ENCODE peak calls at places on chromosomes 6 and 20, in eight cellular contexts. D is Peyer's patch, A is endodermal cell, L is uterus, O is endothelial cell of umbilical vein, X is lung, C is A673, I is astrocyte. N is an unnamed sample. For H3K27me3, the result is how much of the 10 kb centered on the place peaks cover.

GRCh38 chr6:19415605-19416326 is 421.4 kb upstream of the ID4 start:
- DNase-seq in I (peak), A (no peak), L (no peak), D (no peak), X (no peak), C (no peak), O (no peak), N (peak)

GRCh38 chr6:109580519-109580918 is 97.5 kb upstream of the ZBTB24 start:
- DNase-seq in O (peak), A (peak), L (no peak), D (no peak), C (peak), X (no peak), I (peak), N (no peak)

GRCh38 chr6:47061631-47062300 is 19.6 kb upstream of the ADGRF1 start:
- DNase-seq in L (no peak), A (no peak), I (peak), D (no peak), O (peak), C (no peak), X (peak), N (no peak)

GRCh38 chr6:73234732-73235131 is 9.4 kb upstream of the KHDC1L start:
- DNase-seq in D (no peak), A (no peak), C (no peak), O (no peak), L (no peak), I (peak), X (no peak), N (peak)

GRCh38 chr6:26249959-26250805 is 114.8 kb upstream of the BTN3A2 start:
- DNase-seq in O (peak), A (peak), I (peak), D (peak), L (no peak), C (peak), X (no peak), N (peak)

GRCh38 chr6:90284236-90284744 is 12.4 kb downstream of the BACH2 start:
- DNase-seq in L (peak), I (peak), C (peak), O (peak), D (no peak), X (no peak), A (peak), N (peak)

GRCh38 chr6:98747960-98748359 is 86.4 kb upstream of the POU3F2 start:
- DNase-seq in A (no peak), D (no peak), O (no peak), C (peak), I (peak), X (no peak), L (no peak), N (no peak)

GRCh38 chr6:119497988-119498727 is 148.6 kb upstream of the MAN1A1 start:
- DNase-seq in I (no peak), O (no peak), D (no peak), A (no peak), X (no peak), C (no peak), L (no peak), N (no peak)

GRCh38 chr6:150004101-150004782 is 21.1 kb downstream of the RAET1L start:
- DNase-seq in L (no peak), A (no peak), O (no peak), X (no peak), D (peak), C (no peak), I (no peak), N (no peak)

GRCh38 chr6:38155144-38155543 is 335.6 kb downstream of the ZFAND3 start:
- DNase-seq in C (no peak), A (no peak), D (no peak), X (no peak), I (no peak), L (no peak), O (peak), N (no peak)

GRCh38 chr6:116543149-116543548 is 2.3 kb downstream of the TRAPPC3L start:
- DNase-seq in I (no peak), X (no peak), C (no peak), A (no peak), L (no peak), O (no peak), D (no peak), N (peak)

GRCh38 chr20:9066196-9066595 is 2.7 kb upstream of the PLCB4 start:
- DNase-seq in C (no peak), X (no peak), L (no peak), I (no peak), A (no peak), O (no peak), D (no peak), N (peak)

GRCh38 chr6:33420493-33421343 is 853 bp downstream of the SYNGAP1 start:
- DNase-seq in I (no peak), C (peak), L (no peak), O (no peak), X (no peak), A (no peak), D (no peak), N (no peak)

GRCh38 chr6:109531446-109531845 is 48.4 kb upstream of the ZBTB24 start:
- DNase-seq in L (no peak), X (no peak), O (no peak), I (no peak), D (no peak), C (no peak), A (no peak), N (no peak)

GRCh38 chr6:106788761-106789160 is 159.4 kb downstream of the QRSL1 start:
- DNase-seq in C (no peak), L (no peak), A (no peak), X (no peak), I (no peak), O (no peak), D (no peak), N (no peak)

GRCh38 chr6:74479960-74480359 is 725.9 kb downstream of the COL12A1 start:
- DNase-seq in X (no peak), L (no peak), O (no peak), I (no peak), C (no peak), D (no peak), A (no peak), N (no peak)

GRCh38 chr6:111625099-111625416 is 19.4 kb upstream of the TRAF3IP2 start:
- DNase-seq in O (no peak), D (no peak), L (no peak), X (no peak), I (no peak), A (no peak), C (no peak), N (no peak)

GRCh38 chr6:56570434-56571359 is 72.0 kb downstream of the DST start:
- DNase-seq in L (no peak), I (peak), X (no peak), D (no peak), A (no peak), C (peak), O (peak), N (peak)

GRCh38 chr6:116382587-116382986 is 11.8 kb downstream of the DSE start:
- DNase-seq in A (no peak), C (no peak), D (no peak), O (no peak), X (no peak), L (no peak), I (peak), N (no peak)

GRCh38 chr6:36542041-36542440 is 5.2 kb downstream of the STK38 start:
- DNase-seq in O (no peak), D (no peak), I (no peak), L (no peak), A (no peak), C (no peak), X (no peak), N (no peak)

GRCh38 chr6:15534970-15535369 is 127.9 kb downstream of the DTNBP1 start:
- DNase-seq in I (no peak), A (no peak), O (no peak), C (no peak), L (no peak), D (no peak), X (peak), N (no peak)

GRCh38 chr6:46486186-46486585 is 5.1 kb downstream of the RCAN2 start:
- DNase-seq in X (no peak), A (no peak), D (no peak), C (no peak), O (peak), I (no peak), L (no peak), N (no peak)

GRCh38 chr6:111406200-111406711 is 76.8 kb downstream of the REV3L start:
- DNase-seq in I (no peak), D (peak), O (no peak), L (no peak), A (no peak), X (no peak), C (no peak), N (no peak)

GRCh38 chr6:144912474-144912873 is 627.3 kb downstream of the UTRN start:
- DNase-seq in X (no peak), C (peak), L (no peak), A (no peak), O (peak), I (peak), D (no peak), N (peak)

GRCh38 chr20:1423625-1424106 is 30.8 kb upstream of the FKBP1A start:
- DNase-seq in O (peak), A (peak), L (no peak), C (peak), X (peak), D (no peak), I (peak), N (no peak)

GRCh38 chr6:14986370-14986769 is 259.5 kb upstream of the JARID2 start:
- DNase-seq in I (no peak), C (no peak), X (no peak), O (no peak), A (no peak), D (no peak), L (no peak), N (no peak)

GRCh38 chr20:58897493-58897892 is 45.0 kb downstream of the GNAS start:
- DNase-seq in I (no peak), C (no peak), A (no peak), O (no peak), D (no peak), L (no peak), X (no peak), N (no peak)

GRCh38 chr20:37763105-37763504 is 69.3 kb downstream of the CTNNBL1 start:
- DNase-seq in I (no peak), O (no peak), A (no peak), X (no peak), C (no peak), D (no peak), L (no peak), N (no peak)

GRCh38 chr6:2102316-2102883 is 143.0 kb downstream of the GMDS start:
- DNase-seq in D (no peak), I (no peak), C (peak), L (no peak), A (no peak), O (peak), X (no peak), N (no peak)

GRCh38 chr6:167951781-167952511 is 45.5 kb upstream of the KIF25 start:
- DNase-seq in X (no peak), L (no peak), C (no peak), D (no peak), I (no peak), A (no peak), O (no peak), N (peak)

GRCh38 chr20:6708010-6708409 is 59.5 kb upstream of the BMP2 start:
- DNase-seq in D (no peak), A (peak), X (peak), C (no peak), I (peak), L (no peak), O (peak), N (peak)

GRCh38 chr6:88815491-88815890 is 147.9 kb downstream of the RNGTT start:
- DNase-seq in A (no peak), X (no peak), O (peak), L (no peak), C (peak), D (no peak), I (no peak), N (no peak)

GRCh38 chr6:69416739-69417138 is 380.1 kb downstream of the LMBRD1 start:
- DNase-seq in A (no peak), D (no peak), X (no peak), O (no peak), L (no peak), I (peak), C (peak), N (no peak)

GRCh38 chr20:22531056-22531615 is 53.2 kb downstream of the FOXA2 start:
- DNase-seq in D (no peak), I (no peak), A (no peak), X (no peak), C (no peak), L (no peak), O (no peak), N (no peak)

GRCh38 chr6:15090145-15090579 is 155.7 kb upstream of the JARID2 start:
- DNase-seq in L (peak), C (no peak), D (no peak), A (no peak), O (no peak), I (no peak), X (no peak), N (peak)

GRCh38 chr6:28656715-28657114 is 131.0 kb downstream of the GPX5 start:
- DNase-seq in L (no peak), X (no peak), C (no peak), A (no peak), O (no peak), D (no peak), I (no peak), N (no peak)
- TF ChIP-seq CTCF in L (no peak), X (no peak), C (no peak), A (no peak), O (no peak), D (no peak), I (no peak), N (no peak)

DNA sequence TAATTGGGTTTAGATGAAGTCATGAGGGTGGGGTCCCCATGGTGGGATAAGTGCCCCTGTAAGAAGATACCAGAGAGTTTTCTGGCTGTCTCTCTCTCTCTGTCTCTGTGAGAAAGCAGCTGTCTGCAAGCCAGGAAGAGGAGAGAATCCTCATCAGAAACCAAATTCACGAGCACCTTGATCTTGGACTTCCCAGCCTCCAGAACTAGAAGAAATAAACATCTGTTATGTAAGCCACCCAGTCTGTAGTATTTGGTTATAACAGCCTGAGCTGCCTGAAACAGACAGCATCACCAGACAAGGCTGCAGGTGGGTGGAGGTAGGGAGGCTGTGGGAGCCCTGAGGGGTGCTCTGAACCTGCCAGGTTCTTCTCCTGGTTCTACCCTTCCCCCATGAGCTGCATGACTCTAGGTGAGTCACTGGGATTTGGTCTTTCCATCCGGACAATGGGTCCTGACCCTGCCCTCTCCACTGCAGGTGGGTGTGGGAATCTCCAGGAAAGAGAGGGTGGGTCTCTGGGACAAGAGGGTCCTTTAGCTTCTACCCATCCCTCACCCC is 34.3 kb upstream of the VEGFA start:
- DNase-seq in A (peak), O (no peak), D (no peak), X (no peak), C (no peak), L (no peak), I (no peak), N (peak)
- H3K27me3 ChIP-seq in A (under half), O (under half), D (under half), X (under half), C (under half), L (under half), I (under half), N (under half)

GRCh38 chr6:156901309-156902019 is 124.3 kb downstream of the ARID1B start:
- DNase-seq in A (no peak), L (no peak), C (no peak), D (no peak), I (no peak), O (peak), X (no peak), N (no peak)
- H3K27ac ChIP-seq in A (no peak), L (no peak), C (no peak), D (no peak), I (no peak), O (no peak), X (no peak), N (no peak)

GRCh38 chr20:51217347-51218045 is 194.6 kb upstream of the KCNG1 start:
- DNase-seq in X (no peak), I (no peak), O (no peak), C (no peak), A (no peak), D (no peak), L (no peak), N (no peak)

GRCh38 chr20:51219544-51219943 is 196.6 kb upstream of the KCNG1 start:
- DNase-seq in A (no peak), O (no peak), L (no peak), C (no peak), X (no peak), D (no peak), I (no peak), N (no peak)

GRCh38 chr20:51221791-51222408 is 199.0 kb upstream of the KCNG1 start:
- DNase-seq in A (peak), I (no peak), L (no peak), O (peak), X (peak), C (peak), D (no peak), N (peak)

GRCh38 chr20:51221103-51221502 is 198.2 kb upstream of the KCNG1 start:
- DNase-seq in A (no peak), X (no peak), C (no peak), O (no peak), I (no peak), L (no peak), D (no peak), N (no peak)

DNA sequence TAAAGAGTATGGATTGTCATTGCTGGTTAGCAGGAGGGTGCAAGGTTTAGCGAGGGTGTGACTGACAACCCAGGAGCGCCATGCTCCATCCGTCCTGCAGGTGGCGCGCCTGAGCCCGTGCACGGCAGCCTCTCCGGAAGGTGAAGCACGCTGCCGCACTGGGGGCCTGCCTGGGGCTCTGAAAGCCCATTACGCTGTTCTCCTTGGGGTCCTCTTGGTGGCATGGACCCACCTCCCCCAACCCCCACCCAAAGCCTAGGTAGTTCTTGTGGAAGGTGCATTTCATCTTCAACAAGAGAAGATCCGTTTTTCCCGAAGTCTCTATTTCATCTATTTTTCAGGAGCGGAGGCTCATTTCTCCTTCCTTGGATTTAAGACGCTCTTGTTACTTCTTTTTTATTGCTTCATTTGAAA is 197.4 kb upstream of the KCNG1 start:
- DNase-seq in X (no peak), A (peak), D (no peak), I (no peak), L (peak), O (peak), C (peak), N (no peak)
- TF ChIP-seq CTCF in X (peak), A (peak), D (peak), I (peak), L (peak), O (peak), C (peak), N (peak)

GRCh38 chr6:18284261-18284660 is 19.9 kb upstream of the DEK start:
- DNase-seq in L (no peak), C (no peak), X (no peak), I (no peak), A (no peak), O (no peak), D (no peak), N (no peak)
- H3K27me3 ChIP-seq in L (under half), C (under half), X (under half), I (under half), A (under half), O (under half), D (under half), N (under half)